ENCODE peak calls at places on chromosomes 11 and 22, in six cellular contexts. Q is tibial nerve; I is A673; A is type B pancreatic cell; E is CD4-positive, alpha-beta T cell; D is colonic mucosa. C is an unnamed sample.

GRCh38 chr11:45754261-45754709 is 50.7 kb upstream of the SLC35C1 start:
- DNase-seq in Q (no peak), E (no peak), D (no peak), I (peak), A (no peak), C (peak)

GRCh38 chr22:46245515-46245914 is 4.6 kb downstream of the CDPF1 start:
- DNase-seq in D (no peak), I (peak), E (no peak), A (no peak), Q (no peak), C (no peak)

GRCh38 chr11:96448225-96448624 is 58.4 kb downstream of the JRKL start:
- DNase-seq in I (no peak), D (no peak), A (no peak), E (no peak), Q (no peak), C (no peak)

GRCh38 chr11:121104223-121104831 is 3.3 kb downstream of the TECTA start:
- DNase-seq in A (no peak), I (no peak), D (no peak), E (no peak), Q (no peak), C (no peak)

GRCh38 chr11:17605736-17606135 is 58.7 kb downstream of the OTOG start:
- DNase-seq in I (no peak), A (peak), Q (no peak), E (no peak), D (peak), C (no peak)

GRCh38 chr11:66970808-66971442 is 4.2 kb upstream of the C11orf86 start:
- DNase-seq in A (no peak), Q (peak), E (no peak), I (peak), D (no peak), C (no peak)

GRCh38 chr11:28767574-28767973 is 659.4 kb downstream of the METTL15 start:
- DNase-seq in I (no peak), D (no peak), A (no peak), Q (no peak), E (no peak), C (no peak)

GRCh38 chr22:17201285-17201945 is 17.8 kb downstream of the ADA2 start:
- DNase-seq in D (no peak), A (no peak), E (no peak), Q (no peak), I (peak), C (no peak)

GRCh38 chr11:116618461-116618860 is 154.3 kb downstream of the BUD13 start:
- DNase-seq in E (no peak), I (no peak), A (peak), D (no peak), Q (no peak), C (no peak)

GRCh38 chr11:48044577-48044976 is 64.2 kb downstream of the PTPRJ start:
- DNase-seq in I (no peak), E (no peak), D (no peak), A (no peak), Q (peak), C (no peak)

GRCh38 chr11:23679041-23679440 is 817.8 kb upstream of the LUZP2 start:
- DNase-seq in A (no peak), E (no peak), I (no peak), Q (no peak), D (no peak), C (no peak)

GRCh38 chr22:50282361-50283144 is 12.4 kb upstream of the MAPK11 start:
- DNase-seq in Q (no peak), E (no peak), I (peak), D (peak), A (no peak), C (peak)

GRCh38 chr11:84626256-84626655 is 1000.9 kb downstream of the DLG2 start:
- DNase-seq in Q (no peak), E (no peak), A (no peak), I (no peak), D (no peak), C (no peak)

GRCh38 chr11:15161746-15162145 is 47.0 kb downstream of the INSC start:
- DNase-seq in E (no peak), A (no peak), D (no peak), Q (no peak), I (no peak), C (no peak)

GRCh38 chr11:43833657-43834073 is 47.0 kb upstream of the ALKBH3 start:
- DNase-seq in E (no peak), A (no peak), D (no peak), I (no peak), Q (no peak), C (no peak)

GRCh38 chr11:27055065-27055682 is 14.6 kb downstream of the BBOX1 start:
- DNase-seq in E (no peak), D (no peak), I (no peak), A (no peak), Q (no peak), C (no peak)

GRCh38 chr11:103013426-103013825 is 57.9 kb upstream of the MMP13 start:
- DNase-seq in I (no peak), E (no peak), A (no peak), D (no peak), Q (no peak), C (no peak)

GRCh38 chr22:46229701-46230100 is 20.4 kb downstream of the CDPF1 start:
- DNase-seq in Q (no peak), I (no peak), E (no peak), A (no peak), D (no peak), C (no peak)

GRCh38 chr11:106794058-106794457 is 224.2 kb downstream of the GUCY1A2 start:
- DNase-seq in Q (no peak), D (no peak), E (no peak), A (no peak), I (no peak), C (no peak)

GRCh38 chr11:26753738-26754504 is 32.1 kb upstream of the SLC5A12 start:
- DNase-seq in E (no peak), Q (peak), I (peak), D (peak), A (no peak), C (no peak)

GRCh38 chr11:69211540-69212120 is 55.9 kb downstream of the SMIM38 start:
- DNase-seq in A (peak), Q (no peak), D (no peak), E (no peak), I (no peak), C (no peak)

GRCh38 chr11:126405906-126406305 is 50.4 kb downstream of the ST3GAL4 start:
- DNase-seq in E (no peak), A (no peak), Q (no peak), I (no peak), D (peak), C (no peak)

GRCh38 chr22:49727191-49727880 is 100.3 kb downstream of the BRD1 start:
- DNase-seq in I (no peak), E (no peak), Q (no peak), A (peak), D (no peak), C (peak)

GRCh38 chr22:47203554-47203991 is 441.1 kb downstream of the TBC1D22A start:
- DNase-seq in E (no peak), Q (no peak), I (no peak), A (peak), D (peak), C (no peak)

GRCh38 chr22:47095395-47096122 is 333.1 kb downstream of the TBC1D22A start:
- DNase-seq in A (peak), E (no peak), Q (no peak), D (no peak), I (no peak), C (peak)

GRCh38 chr11:35618497-35619029 is 303 bp downstream of the FJX1 start:
- DNase-seq in D (peak), I (no peak), A (peak), E (no peak), Q (no peak), C (peak)

GRCh38 chr11:35126000-35126878 is 12.7 kb upstream of the CD44 start:
- DNase-seq in Q (no peak), D (no peak), I (peak), E (no peak), A (no peak), C (no peak)

GRCh38 chr11:47551086-47551485 is 1.8 kb downstream of the CELF1 start:
- DNase-seq in D (no peak), E (no peak), A (no peak), Q (no peak), I (peak), C (no peak)

GRCh38 chr11:78202733-78203167 is 14.0 kb downstream of the USP35 start:
- DNase-seq in I (no peak), Q (no peak), E (peak), D (no peak), A (no peak), C (no peak)

GRCh38 chr11:43959321-43959995 is 17.0 kb downstream of the C11orf96 start:
- DNase-seq in Q (no peak), D (no peak), E (no peak), I (no peak), A (no peak), C (no peak)

GRCh38 chr11:104320091-104320490 is 156.1 kb upstream of the PDGFD start:
- DNase-seq in E (no peak), D (no peak), I (no peak), A (no peak), Q (no peak), C (no peak)

GRCh38 chr22:30000566-30000965 is 79.7 kb upstream of the HORMAD2 start:
- DNase-seq in I (no peak), A (no peak), E (no peak), Q (no peak), D (no peak), C (no peak)

GRCh38 chr22:30001459-30001858 is 78.8 kb upstream of the HORMAD2 start:
- DNase-seq in A (no peak), I (no peak), Q (no peak), E (no peak), D (peak), C (no peak)

GRCh38 chr22:29994941-29995340 is 85.3 kb upstream of the HORMAD2 start:
- DNase-seq in Q (no peak), E (no peak), D (peak), A (no peak), I (no peak), C (no peak)

GRCh38 chr22:29997516-29997915 is 82.7 kb upstream of the HORMAD2 start:
- DNase-seq in A (no peak), E (no peak), Q (no peak), I (no peak), D (no peak), C (no peak)

GRCh38 chr22:29998627-29999026 is 81.6 kb upstream of the HORMAD2 start:
- DNase-seq in D (no peak), E (no peak), I (peak), A (no peak), Q (no peak), C (no peak)
- TF ChIP-seq CTCF in D (no peak), E (no peak), I (no peak), A (peak), Q (no peak), C (no peak)

GRCh38 chr11:101434241-101434640 is 149.6 kb downstream of the TRPC6 start:
- DNase-seq in D (no peak), E (no peak), A (no peak), Q (no peak), I (no peak), C (no peak)

GRCh38 chr11:101430236-101430635 is 153.6 kb downstream of the TRPC6 start:
- DNase-seq in I (no peak), D (no peak), A (no peak), E (no peak), Q (no peak), C (no peak)

GRCh38 chr11:101429708-101430107 is 154.1 kb downstream of the TRPC6 start:
- DNase-seq in D (no peak), A (no peak), Q (no peak), I (no peak), E (no peak), C (no peak)

DNA sequence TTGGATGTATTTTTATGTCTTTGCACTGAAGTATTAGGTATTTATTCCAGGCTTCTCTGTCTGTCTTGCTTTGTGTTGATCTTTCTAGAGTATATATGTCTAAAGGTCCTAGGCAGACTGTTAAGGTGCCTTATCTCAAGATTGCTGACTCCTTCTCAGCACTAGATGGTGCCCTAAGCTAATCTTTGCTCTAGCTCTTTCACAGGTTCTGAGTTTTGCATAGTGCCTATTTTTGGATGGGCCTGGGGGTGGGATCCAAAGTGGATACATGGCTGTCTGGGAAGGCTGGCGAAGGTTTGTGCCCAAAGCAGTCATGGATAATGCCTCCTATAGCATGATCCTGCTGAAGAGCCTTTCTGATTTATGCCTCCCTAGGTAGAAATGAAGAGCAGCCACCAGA is 154.9 kb downstream of the TRPC6 start:
- DNase-seq in A (no peak), Q (no peak), E (no peak), D (no peak), I (peak), C (no peak)
- TF ChIP-seq CTCF in A (peak), Q (no peak), E (no peak), D (peak), I (peak), C (no peak)

DNA sequence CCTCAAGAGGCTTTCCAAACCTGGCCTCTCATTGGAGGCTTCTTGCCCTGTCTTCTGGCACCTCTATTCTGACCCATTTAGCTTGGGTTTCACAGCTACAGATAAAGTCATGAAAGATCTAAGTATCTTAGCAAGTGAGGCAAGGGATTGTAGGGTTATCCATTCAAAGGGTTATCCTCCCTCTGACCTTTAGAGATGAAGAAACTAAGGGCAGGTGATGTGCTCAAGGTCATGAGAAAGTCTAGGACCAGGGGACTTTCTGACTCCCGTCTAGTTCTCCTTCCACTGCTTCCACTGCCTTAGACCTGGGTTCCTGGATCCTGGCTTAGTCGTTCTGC is 7.2 kb downstream of the PHOX2A start:
- DNase-seq in I (no peak), E (no peak), A (no peak), D (peak), Q (no peak), C (no peak)
- TF ChIP-seq CTCF in I (no peak), E (no peak), A (no peak), D (no peak), Q (no peak), C (no peak)

DNA sequence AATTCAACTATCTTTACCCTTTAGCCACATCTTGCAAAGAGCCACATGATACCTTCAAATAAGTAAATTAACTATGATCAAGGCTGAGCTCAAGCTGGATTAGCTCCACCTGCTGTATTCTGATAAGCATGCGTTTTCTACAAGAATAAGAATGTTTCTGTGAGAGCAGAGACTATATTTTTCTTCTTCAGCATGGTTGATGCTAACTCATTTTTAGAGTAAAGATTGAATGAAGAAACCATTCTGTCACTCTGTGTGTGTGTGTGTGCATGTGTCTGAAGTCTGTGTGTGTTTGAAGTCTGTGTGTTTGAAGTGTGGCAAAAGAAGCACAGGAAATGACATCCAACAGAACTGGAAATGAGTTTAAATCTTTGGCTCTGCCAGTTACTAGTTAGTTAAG is 12.0 kb upstream of the LAYN start:
- DNase-seq in I (peak), D (no peak), Q (no peak), A (no peak), E (no peak), C (no peak)
- TF ChIP-seq CTCF in I (peak), D (no peak), Q (no peak), A (no peak), E (no peak), C (no peak)

GRCh38 chr22:36409911-36410756 is 22.4 kb upstream of the MYH9 start:
- DNase-seq in E (peak), D (peak), A (peak), I (peak), Q (no peak), C (peak)
- TF ChIP-seq CTCF in E (no peak), D (no peak), A (peak), I (no peak), Q (no peak), C (peak)

C was measured in mesothelial cell of epicardium.